ENCODE peak calls at places on chromosome X, in six cellular contexts. J is transverse colon, P is astrocyte of the cerebellum, Y is aorta, K is stromal cell of bone marrow, F is NCI-H2227 treated with DMSO at 0.1 percent for 48 hours. D is an unnamed sample.

GRCh38 chrX:13369541-13370140 is 49.8 kb upstream of the ATXN3L start:
- DNase-seq in J (no peak), P (no peak), Y (no peak), K (no peak), F (peak), D (no peak)

GRCh38 chrX:135516376-135516775 is 4.1 kb upstream of the INTS6L start:
- DNase-seq in J (no peak), P (no peak), Y (no peak), K (no peak), F (no peak), D (no peak)

GRCh38 chrX:74449322-74449936 is 28.1 kb downstream of the SLC16A2 start:
- DNase-seq in J (no peak), P (peak), Y (no peak), K (no peak), F (no peak), D (no peak)

GRCh38 chrX:39678914-39679313 is 418.8 kb downstream of the BCOR start:
- DNase-seq in J (no peak), P (no peak), Y (no peak), K (no peak), F (no peak), D (no peak)

GRCh38 chrX:58025979-58026378 is 115.7 kb upstream of the ZXDA start:
- DNase-seq in J (peak), P (no peak), Y (no peak), K (peak), F (no peak), D (no peak)

GRCh38 chrX:119272882-119273806 is 37.1 kb downstream of the PGRMC1 start:
- DNase-seq in J (peak), P (peak), Y (peak), K (no peak), F (peak), D (peak)

GRCh38 chrX:154348114-154348531 is 26.3 kb downstream of the FLNA start:
- DNase-seq in J (no peak), P (no peak), Y (peak), K (no peak), F (no peak), D (no peak)

GRCh38 chrX:141879616-141880015 is 24.1 kb upstream of the MAGEC1 start:
- DNase-seq in J (no peak), P (no peak), Y (no peak), K (no peak), F (no peak), D (no peak)

GRCh38 chrX:50718791-50719190 is 95.2 kb downstream of the SHROOM4 start:
- DNase-seq in J (no peak), P (no peak), Y (no peak), K (peak), F (peak), D (no peak)

D was measured in Right ventricle myocardium inferior.